ENCODE peak calls at places on chromosomes 7 and 10, in four cellular contexts. One of them, this sample, is unnamed.

GRCh38 chr7:110861163-110861562 is 229.8 kb upstream of the LRRN3 start:
- DNase-seq in AG08395: no peak
- DNase-seq in activated CD4-positive, alpha-beta T cell treated with anti-CD3 and anti-CD28 coated beads for 48 hours: no peak
- DNase-seq in lung: no peak
- DNase-seq in this sample: no peak

GRCh38 chr7:158612546-158612945 is 24.9 kb upstream of the PTPRN2 start:
- DNase-seq in activated CD4-positive, alpha-beta T cell treated with anti-CD3 and anti-CD28 coated beads for 48 hours: no peak
- DNase-seq in AG08395: no peak
- DNase-seq in lung: no peak
- DNase-seq in this sample: no peak

GRCh38 chr7:105787071-105787470 is 89.3 kb downstream of the ATXN7L1 start:
- DNase-seq in AG08395: no peak
- DNase-seq in activated CD4-positive, alpha-beta T cell treated with anti-CD3 and anti-CD28 coated beads for 48 hours: no peak
- DNase-seq in lung: no peak
- DNase-seq in this sample: no peak

GRCh38 chr7:112877671-112878460 is 87.7 kb upstream of the TMEM168 start:
- DNase-seq in lung: no peak
- DNase-seq in AG08395: no peak
- DNase-seq in activated CD4-positive, alpha-beta T cell treated with anti-CD3 and anti-CD28 coated beads for 48 hours: no peak
- DNase-seq in this sample: peak

GRCh38 chr7:106824458-106824857 is 40.6 kb upstream of the PIK3CG start:
- DNase-seq in AG08395: peak
- DNase-seq in lung: no peak
- DNase-seq in activated CD4-positive, alpha-beta T cell treated with anti-CD3 and anti-CD28 coated beads for 48 hours: no peak
- DNase-seq in this sample: no peak

GRCh38 chr7:147438216-147438615 is 1152.3 kb upstream of the C7orf33 start:
- DNase-seq in AG08395: no peak
- DNase-seq in lung: no peak
- DNase-seq in activated CD4-positive, alpha-beta T cell treated with anti-CD3 and anti-CD28 coated beads for 48 hours: no peak
- DNase-seq in this sample: no peak

GRCh38 chr7:12194426-12194825 is 16.7 kb upstream of the TMEM106B start:
- DNase-seq in lung: no peak
- DNase-seq in activated CD4-positive, alpha-beta T cell treated with anti-CD3 and anti-CD28 coated beads for 48 hours: no peak
- DNase-seq in AG08395: no peak
- DNase-seq in this sample: no peak

GRCh38 chr7:42138691-42139090 is 98.3 kb downstream of the GLI3 start:
- DNase-seq in AG08395: no peak
- DNase-seq in lung: no peak
- DNase-seq in activated CD4-positive, alpha-beta T cell treated with anti-CD3 and anti-CD28 coated beads for 48 hours: no peak
- DNase-seq in this sample: no peak

GRCh38 chr7:120991570-120991969 is 3.1 kb downstream of the CPED1 start:
- DNase-seq in lung: no peak
- DNase-seq in activated CD4-positive, alpha-beta T cell treated with anti-CD3 and anti-CD28 coated beads for 48 hours: no peak
- DNase-seq in AG08395: peak
- DNase-seq in this sample: peak

GRCh38 chr7:44665531-44666213 is 59.2 kb downstream of the OGDH start:
- DNase-seq in AG08395: peak
- DNase-seq in lung: no peak
- DNase-seq in activated CD4-positive, alpha-beta T cell treated with anti-CD3 and anti-CD28 coated beads for 48 hours: no peak
- DNase-seq in this sample: peak

GRCh38 chr7:158525648-158526484 is 61.8 kb downstream of the PTPRN2 start:
- DNase-seq in AG08395: no peak
- DNase-seq in lung: no peak
- DNase-seq in activated CD4-positive, alpha-beta T cell treated with anti-CD3 and anti-CD28 coated beads for 48 hours: no peak
- DNase-seq in this sample: no peak

GRCh38 chr7:104969183-104969582 is 44.8 kb upstream of the KMT2E start:
- DNase-seq in lung: no peak
- DNase-seq in AG08395: no peak
- DNase-seq in activated CD4-positive, alpha-beta T cell treated with anti-CD3 and anti-CD28 coated beads for 48 hours: no peak
- DNase-seq in this sample: no peak

GRCh38 chr10:48322017-48322416 is 15.5 kb downstream of the MAPK8 start:
- DNase-seq in AG08395: no peak
- DNase-seq in lung: no peak
- DNase-seq in activated CD4-positive, alpha-beta T cell treated with anti-CD3 and anti-CD28 coated beads for 48 hours: no peak
- DNase-seq in this sample: no peak

GRCh38 chr7:146262527-146262926 is 145.9 kb downstream of the CNTNAP2 start:
- DNase-seq in activated CD4-positive, alpha-beta T cell treated with anti-CD3 and anti-CD28 coated beads for 48 hours: no peak
- DNase-seq in AG08395: no peak
- DNase-seq in lung: no peak
- DNase-seq in this sample: no peak

GRCh38 chr7:43637114-43637806 is 54.4 kb downstream of the STK17A start:
- DNase-seq in activated CD4-positive, alpha-beta T cell treated with anti-CD3 and anti-CD28 coated beads for 48 hours: no peak
- DNase-seq in AG08395: no peak
- DNase-seq in lung: no peak
- DNase-seq in this sample: no peak

GRCh38 chr7:117129538-117129955 is 176.2 kb downstream of the ST7 start:
- DNase-seq in AG08395: no peak
- DNase-seq in lung: no peak
- DNase-seq in activated CD4-positive, alpha-beta T cell treated with anti-CD3 and anti-CD28 coated beads for 48 hours: no peak
- DNase-seq in this sample: peak

GRCh38 chr10:75211007-75211735 is 575 bp downstream of the VDAC2 start:
- DNase-seq in activated CD4-positive, alpha-beta T cell treated with anti-CD3 and anti-CD28 coated beads for 48 hours: peak
- DNase-seq in lung: no peak
- DNase-seq in AG08395: peak
- DNase-seq in this sample: peak

GRCh38 chr10:102962259-102962658 is 44.2 kb downstream of the CNNM2 start:
- DNase-seq in activated CD4-positive, alpha-beta T cell treated with anti-CD3 and anti-CD28 coated beads for 48 hours: no peak
- DNase-seq in lung: no peak
- DNase-seq in AG08395: no peak
- DNase-seq in this sample: no peak

GRCh38 chr10:53997953-53998352 is 803.1 kb downstream of the PCDH15 start:
- DNase-seq in AG08395: no peak
- DNase-seq in activated CD4-positive, alpha-beta T cell treated with anti-CD3 and anti-CD28 coated beads for 48 hours: no peak
- DNase-seq in lung: no peak
- DNase-seq in this sample: no peak

GRCh38 chr7:81209059-81209458 is 290.2 kb upstream of the SEMA3C start:
- DNase-seq in AG08395: no peak
- DNase-seq in activated CD4-positive, alpha-beta T cell treated with anti-CD3 and anti-CD28 coated beads for 48 hours: no peak
- DNase-seq in lung: no peak
- DNase-seq in this sample: no peak

GRCh38 chr7:27917774-27918314 is 177.9 kb downstream of the TAX1BP1 start:
- DNase-seq in AG08395: peak
- DNase-seq in lung: no peak
- DNase-seq in activated CD4-positive, alpha-beta T cell treated with anti-CD3 and anti-CD28 coated beads for 48 hours: no peak
- DNase-seq in this sample: no peak

GRCh38 chr10:102554531-102554930 is 50.8 kb downstream of the SUFU start:
- DNase-seq in lung: no peak
- DNase-seq in AG08395: no peak
- DNase-seq in activated CD4-positive, alpha-beta T cell treated with anti-CD3 and anti-CD28 coated beads for 48 hours: no peak
- DNase-seq in this sample: no peak

GRCh38 chr10:88616250-88616977 is 29.9 kb downstream of the LIPJ start:
- DNase-seq in activated CD4-positive, alpha-beta T cell treated with anti-CD3 and anti-CD28 coated beads for 48 hours: no peak
- DNase-seq in lung: no peak
- DNase-seq in AG08395: no peak
- DNase-seq in this sample: no peak

GRCh38 chr7:97019710-97020109 is 4.9 kb downstream of the DLX5 start:
- DNase-seq in AG08395: no peak
- DNase-seq in activated CD4-positive, alpha-beta T cell treated with anti-CD3 and anti-CD28 coated beads for 48 hours: no peak
- DNase-seq in lung: no peak
- DNase-seq in this sample: no peak

GRCh38 chr7:123770378-123770777 is 21.6 kb upstream of the WASL start:
- DNase-seq in activated CD4-positive, alpha-beta T cell treated with anti-CD3 and anti-CD28 coated beads for 48 hours: peak
- DNase-seq in lung: no peak
- DNase-seq in AG08395: peak
- DNase-seq in this sample: peak

GRCh38 chr7:84693483-84693882 is 493.4 kb downstream of the SEMA3D start:
- DNase-seq in lung: no peak
- DNase-seq in AG08395: no peak
- DNase-seq in activated CD4-positive, alpha-beta T cell treated with anti-CD3 and anti-CD28 coated beads for 48 hours: no peak
- DNase-seq in this sample: no peak

GRCh38 chr10:36254191-36254590 is 612.1 kb upstream of the FZD8 start:
- DNase-seq in activated CD4-positive, alpha-beta T cell treated with anti-CD3 and anti-CD28 coated beads for 48 hours: no peak
- DNase-seq in AG08395: no peak
- DNase-seq in lung: peak
- DNase-seq in this sample: peak

GRCh38 chr7:137304624-137305235 is 38.8 kb downstream of the PTN start:
- DNase-seq in activated CD4-positive, alpha-beta T cell treated with anti-CD3 and anti-CD28 coated beads for 48 hours: no peak
- DNase-seq in AG08395: no peak
- DNase-seq in lung: no peak
- DNase-seq in this sample: no peak

GRCh38 chr7:76054129-76055120 is 6.5 kb downstream of the MDH2 start:
- DNase-seq in lung: no peak
- DNase-seq in AG08395: peak
- DNase-seq in activated CD4-positive, alpha-beta T cell treated with anti-CD3 and anti-CD28 coated beads for 48 hours: no peak
- DNase-seq in this sample: peak

GRCh38 chr7:98126311-98127142 is 19.9 kb downstream of the LMTK2 start:
- DNase-seq in lung: no peak
- DNase-seq in AG08395: no peak
- DNase-seq in activated CD4-positive, alpha-beta T cell treated with anti-CD3 and anti-CD28 coated beads for 48 hours: no peak
- DNase-seq in this sample: no peak

GRCh38 chr10:10798543-10799192 is 219.0 kb upstream of the CELF2 start:
- DNase-seq in lung: no peak
- DNase-seq in AG08395: no peak
- DNase-seq in activated CD4-positive, alpha-beta T cell treated with anti-CD3 and anti-CD28 coated beads for 48 hours: no peak
- DNase-seq in this sample: no peak

GRCh38 chr10:128854965-128855364 is 612.1 kb upstream of the MGMT start:
- DNase-seq in AG08395: peak
- DNase-seq in activated CD4-positive, alpha-beta T cell treated with anti-CD3 and anti-CD28 coated beads for 48 hours: no peak
- DNase-seq in lung: peak
- DNase-seq in this sample: no peak

GRCh38 chr10:61452655-61453641 is at the start of gene TMEM26:
- DNase-seq in AG08395: peak
- DNase-seq in lung: no peak
- DNase-seq in activated CD4-positive, alpha-beta T cell treated with anti-CD3 and anti-CD28 coated beads for 48 hours: peak
- DNase-seq in this sample: peak

GRCh38 chr10:12350167-12350872 is 973 bp downstream of the CAMK1D start:
- DNase-seq in lung: peak
- DNase-seq in AG08395: peak
- DNase-seq in activated CD4-positive, alpha-beta T cell treated with anti-CD3 and anti-CD28 coated beads for 48 hours: peak
- DNase-seq in this sample: peak

GRCh38 chr10:124646483-124647352 is 97.5 kb downstream of the FAM53B start:
- DNase-seq in activated CD4-positive, alpha-beta T cell treated with anti-CD3 and anti-CD28 coated beads for 48 hours: no peak
- DNase-seq in lung: peak
- DNase-seq in AG08395: peak
- DNase-seq in this sample: peak